ENCODE peak calls at places on chromosome 4, in ten cellular contexts. One of them, this sample, is unnamed.

GRCh38 chr4:173202395-173202794 is 33.8 kb downstream of the GALNT7 start:
- DNase-seq in NCI-H2029: no peak
- DNase-seq in upper lobe of right lung: no peak
- DNase-seq in fibroblast of pulmonary artery: no peak
- DNase-seq in activated gamma-delta T cell treated with anti-CD3 and anti-CD28 coated beads, Interleukin-2, amount 50 U/mL, for 16 hours: no peak
- DNase-seq in activated CD4-positive, alpha-beta T cell treated with anti-CD3 and anti-CD28 coated beads, Interleukin-2, amount 10 ng/mL, durations not matched to agents 7 days and 5 days: no peak
- DNase-seq in nucleus accumbens: no peak
- DNase-seq in endodermal cell: no peak
- DNase-seq in Kasumi-1: no peak
- DNase-seq in activated B cell treated with CpG ODN at 0.5 μM for 24 hours: no peak
- DNase-seq in this sample: no peak

GRCh38 chr4:144374065-144374464 is 233.5 kb upstream of the GYPA start:
- DNase-seq in NCI-H2029: no peak
- DNase-seq in upper lobe of right lung: no peak
- DNase-seq in fibroblast of pulmonary artery: no peak
- DNase-seq in activated gamma-delta T cell treated with anti-CD3 and anti-CD28 coated beads, Interleukin-2, amount 50 U/mL, for 16 hours: no peak
- DNase-seq in activated CD4-positive, alpha-beta T cell treated with anti-CD3 and anti-CD28 coated beads, Interleukin-2, amount 10 ng/mL, durations not matched to agents 7 days and 5 days: no peak
- DNase-seq in nucleus accumbens: no peak
- DNase-seq in endodermal cell: peak
- DNase-seq in Kasumi-1: no peak
- DNase-seq in activated B cell treated with CpG ODN at 0.5 μM for 24 hours: no peak
- DNase-seq in this sample: no peak

GRCh38 chr4:84907145-84907544 is 59.3 kb downstream of the WDFY3 start:
- DNase-seq in NCI-H2029: no peak
- DNase-seq in upper lobe of right lung: no peak
- DNase-seq in fibroblast of pulmonary artery: no peak
- DNase-seq in activated gamma-delta T cell treated with anti-CD3 and anti-CD28 coated beads, Interleukin-2, amount 50 U/mL, for 16 hours: no peak
- DNase-seq in activated CD4-positive, alpha-beta T cell treated with anti-CD3 and anti-CD28 coated beads, Interleukin-2, amount 10 ng/mL, durations not matched to agents 7 days and 5 days: no peak
- DNase-seq in nucleus accumbens: no peak
- DNase-seq in endodermal cell: no peak
- DNase-seq in Kasumi-1: peak
- DNase-seq in activated B cell treated with CpG ODN at 0.5 μM for 24 hours: no peak
- DNase-seq in this sample: no peak

GRCh38 chr4:32488690-32489089 is 1768.5 kb downstream of the PCDH7 start:
- DNase-seq in NCI-H2029: no peak
- DNase-seq in upper lobe of right lung: no peak
- DNase-seq in fibroblast of pulmonary artery: peak
- DNase-seq in activated gamma-delta T cell treated with anti-CD3 and anti-CD28 coated beads, Interleukin-2, amount 50 U/mL, for 16 hours: no peak
- DNase-seq in activated CD4-positive, alpha-beta T cell treated with anti-CD3 and anti-CD28 coated beads, Interleukin-2, amount 10 ng/mL, durations not matched to agents 7 days and 5 days: no peak
- DNase-seq in nucleus accumbens: no peak
- DNase-seq in endodermal cell: no peak
- DNase-seq in Kasumi-1: no peak
- DNase-seq in activated B cell treated with CpG ODN at 0.5 μM for 24 hours: no peak
- DNase-seq in this sample: peak

GRCh38 chr4:22389240-22389871 is 126.5 kb downstream of the ADGRA3 start:
- DNase-seq in NCI-H2029: peak
- DNase-seq in upper lobe of right lung: no peak
- DNase-seq in fibroblast of pulmonary artery: peak
- DNase-seq in activated gamma-delta T cell treated with anti-CD3 and anti-CD28 coated beads, Interleukin-2, amount 50 U/mL, for 16 hours: no peak
- DNase-seq in activated CD4-positive, alpha-beta T cell treated with anti-CD3 and anti-CD28 coated beads, Interleukin-2, amount 10 ng/mL, durations not matched to agents 7 days and 5 days: peak
- DNase-seq in nucleus accumbens: peak
- DNase-seq in endodermal cell: peak
- DNase-seq in Kasumi-1: peak
- DNase-seq in activated B cell treated with CpG ODN at 0.5 μM for 24 hours: no peak
- DNase-seq in this sample: peak

GRCh38 chr4:2248821-2249261 is 6.9 kb upstream of the HAUS3 start:
- DNase-seq in NCI-H2029: no peak
- DNase-seq in upper lobe of right lung: no peak
- DNase-seq in fibroblast of pulmonary artery: no peak
- DNase-seq in activated gamma-delta T cell treated with anti-CD3 and anti-CD28 coated beads, Interleukin-2, amount 50 U/mL, for 16 hours: no peak
- DNase-seq in activated CD4-positive, alpha-beta T cell treated with anti-CD3 and anti-CD28 coated beads, Interleukin-2, amount 10 ng/mL, durations not matched to agents 7 days and 5 days: no peak
- DNase-seq in nucleus accumbens: no peak
- DNase-seq in endodermal cell: no peak
- DNase-seq in Kasumi-1: no peak
- DNase-seq in activated B cell treated with CpG ODN at 0.5 μM for 24 hours: peak
- DNase-seq in this sample: no peak

GRCh38 chr4:19913670-19914069 is 338.0 kb upstream of the SLIT2 start:
- DNase-seq in NCI-H2029: no peak
- DNase-seq in upper lobe of right lung: no peak
- DNase-seq in fibroblast of pulmonary artery: no peak
- DNase-seq in activated gamma-delta T cell treated with anti-CD3 and anti-CD28 coated beads, Interleukin-2, amount 50 U/mL, for 16 hours: no peak
- DNase-seq in activated CD4-positive, alpha-beta T cell treated with anti-CD3 and anti-CD28 coated beads, Interleukin-2, amount 10 ng/mL, durations not matched to agents 7 days and 5 days: no peak
- DNase-seq in nucleus accumbens: no peak
- DNase-seq in endodermal cell: no peak
- DNase-seq in Kasumi-1: no peak
- DNase-seq in activated B cell treated with CpG ODN at 0.5 μM for 24 hours: no peak
- DNase-seq in this sample: peak

GRCh38 chr4:169033660-169034059 is 23.6 kb upstream of the CBR4 start:
- DNase-seq in NCI-H2029: no peak
- DNase-seq in upper lobe of right lung: no peak
- DNase-seq in fibroblast of pulmonary artery: no peak
- DNase-seq in activated gamma-delta T cell treated with anti-CD3 and anti-CD28 coated beads, Interleukin-2, amount 50 U/mL, for 16 hours: no peak
- DNase-seq in activated CD4-positive, alpha-beta T cell treated with anti-CD3 and anti-CD28 coated beads, Interleukin-2, amount 10 ng/mL, durations not matched to agents 7 days and 5 days: no peak
- DNase-seq in nucleus accumbens: no peak
- DNase-seq in endodermal cell: no peak
- DNase-seq in Kasumi-1: no peak
- DNase-seq in activated B cell treated with CpG ODN at 0.5 μM for 24 hours: no peak
- DNase-seq in this sample: peak

GRCh38 chr4:13530823-13531608 is 13.3 kb downstream of the NKX3-2 start:
- DNase-seq in NCI-H2029: no peak
- DNase-seq in upper lobe of right lung: no peak
- DNase-seq in fibroblast of pulmonary artery: no peak
- DNase-seq in activated gamma-delta T cell treated with anti-CD3 and anti-CD28 coated beads, Interleukin-2, amount 50 U/mL, for 16 hours: no peak
- DNase-seq in activated CD4-positive, alpha-beta T cell treated with anti-CD3 and anti-CD28 coated beads, Interleukin-2, amount 10 ng/mL, durations not matched to agents 7 days and 5 days: no peak
- DNase-seq in nucleus accumbens: no peak
- DNase-seq in endodermal cell: peak
- DNase-seq in Kasumi-1: no peak
- DNase-seq in activated B cell treated with CpG ODN at 0.5 μM for 24 hours: no peak
- DNase-seq in this sample: no peak

GRCh38 chr4:142331646-142332045 is 514.5 kb downstream of the INPP4B start:
- DNase-seq in NCI-H2029: no peak
- DNase-seq in upper lobe of right lung: no peak
- DNase-seq in fibroblast of pulmonary artery: no peak
- DNase-seq in activated gamma-delta T cell treated with anti-CD3 and anti-CD28 coated beads, Interleukin-2, amount 50 U/mL, for 16 hours: no peak
- DNase-seq in activated CD4-positive, alpha-beta T cell treated with anti-CD3 and anti-CD28 coated beads, Interleukin-2, amount 10 ng/mL, durations not matched to agents 7 days and 5 days: no peak
- DNase-seq in nucleus accumbens: no peak
- DNase-seq in endodermal cell: no peak
- DNase-seq in Kasumi-1: no peak
- DNase-seq in activated B cell treated with CpG ODN at 0.5 μM for 24 hours: no peak
- DNase-seq in this sample: peak

GRCh38 chr4:77465271-77465670 is 140.3 kb upstream of the CXCL13 start:
- DNase-seq in NCI-H2029: peak
- DNase-seq in upper lobe of right lung: no peak
- DNase-seq in fibroblast of pulmonary artery: peak
- DNase-seq in activated gamma-delta T cell treated with anti-CD3 and anti-CD28 coated beads, Interleukin-2, amount 50 U/mL, for 16 hours: no peak
- DNase-seq in activated CD4-positive, alpha-beta T cell treated with anti-CD3 and anti-CD28 coated beads, Interleukin-2, amount 10 ng/mL, durations not matched to agents 7 days and 5 days: no peak
- DNase-seq in nucleus accumbens: no peak
- DNase-seq in endodermal cell: peak
- DNase-seq in Kasumi-1: peak
- DNase-seq in activated B cell treated with CpG ODN at 0.5 μM for 24 hours: no peak
- DNase-seq in this sample: peak

GRCh38 chr4:132759199-132759780 is 389.8 kb upstream of the PCDH10 start:
- DNase-seq in NCI-H2029: no peak
- DNase-seq in upper lobe of right lung: no peak
- DNase-seq in fibroblast of pulmonary artery: no peak
- DNase-seq in activated gamma-delta T cell treated with anti-CD3 and anti-CD28 coated beads, Interleukin-2, amount 50 U/mL, for 16 hours: no peak
- DNase-seq in activated CD4-positive, alpha-beta T cell treated with anti-CD3 and anti-CD28 coated beads, Interleukin-2, amount 10 ng/mL, durations not matched to agents 7 days and 5 days: no peak
- DNase-seq in nucleus accumbens: no peak
- DNase-seq in endodermal cell: no peak
- DNase-seq in Kasumi-1: no peak
- DNase-seq in activated B cell treated with CpG ODN at 0.5 μM for 24 hours: no peak
- DNase-seq in this sample: no peak

GRCh38 chr4:7817877-7818675 is 121.6 kb downstream of the AFAP1 start:
- DNase-seq in NCI-H2029: peak
- DNase-seq in upper lobe of right lung: peak
- DNase-seq in fibroblast of pulmonary artery: peak
- DNase-seq in activated gamma-delta T cell treated with anti-CD3 and anti-CD28 coated beads, Interleukin-2, amount 50 U/mL, for 16 hours: no peak
- DNase-seq in activated CD4-positive, alpha-beta T cell treated with anti-CD3 and anti-CD28 coated beads, Interleukin-2, amount 10 ng/mL, durations not matched to agents 7 days and 5 days: no peak
- DNase-seq in nucleus accumbens: no peak
- DNase-seq in endodermal cell: no peak
- DNase-seq in Kasumi-1: no peak
- DNase-seq in activated B cell treated with CpG ODN at 0.5 μM for 24 hours: no peak
- DNase-seq in this sample: no peak

GRCh38 chr4:53614616-53615015 is 23.3 kb upstream of the LNX1 start:
- DNase-seq in NCI-H2029: no peak
- DNase-seq in upper lobe of right lung: no peak
- DNase-seq in fibroblast of pulmonary artery: no peak
- DNase-seq in activated gamma-delta T cell treated with anti-CD3 and anti-CD28 coated beads, Interleukin-2, amount 50 U/mL, for 16 hours: no peak
- DNase-seq in activated CD4-positive, alpha-beta T cell treated with anti-CD3 and anti-CD28 coated beads, Interleukin-2, amount 10 ng/mL, durations not matched to agents 7 days and 5 days: no peak
- DNase-seq in nucleus accumbens: no peak
- DNase-seq in endodermal cell: peak
- DNase-seq in Kasumi-1: no peak
- DNase-seq in activated B cell treated with CpG ODN at 0.5 μM for 24 hours: no peak
- DNase-seq in this sample: no peak

GRCh38 chr4:173529505-173530325 is at the start of gene HAND2:
- DNase-seq in NCI-H2029: no peak
- DNase-seq in upper lobe of right lung: no peak
- DNase-seq in fibroblast of pulmonary artery: peak
- DNase-seq in activated gamma-delta T cell treated with anti-CD3 and anti-CD28 coated beads, Interleukin-2, amount 50 U/mL, for 16 hours: no peak
- DNase-seq in activated CD4-positive, alpha-beta T cell treated with anti-CD3 and anti-CD28 coated beads, Interleukin-2, amount 10 ng/mL, durations not matched to agents 7 days and 5 days: no peak
- DNase-seq in nucleus accumbens: no peak
- DNase-seq in endodermal cell: peak
- DNase-seq in Kasumi-1: no peak
- DNase-seq in activated B cell treated with CpG ODN at 0.5 μM for 24 hours: no peak
- DNase-seq in this sample: no peak

GRCh38 chr4:113276448-113277158 is 227.2 kb downstream of the ANK2 start:
- DNase-seq in NCI-H2029: no peak
- DNase-seq in upper lobe of right lung: no peak
- DNase-seq in fibroblast of pulmonary artery: no peak
- DNase-seq in activated gamma-delta T cell treated with anti-CD3 and anti-CD28 coated beads, Interleukin-2, amount 50 U/mL, for 16 hours: no peak
- DNase-seq in activated CD4-positive, alpha-beta T cell treated with anti-CD3 and anti-CD28 coated beads, Interleukin-2, amount 10 ng/mL, durations not matched to agents 7 days and 5 days: no peak
- DNase-seq in nucleus accumbens: no peak
- DNase-seq in endodermal cell: no peak
- DNase-seq in Kasumi-1: no peak
- DNase-seq in activated B cell treated with CpG ODN at 0.5 μM for 24 hours: no peak
- DNase-seq in this sample: no peak

GRCh38 chr4:158676076-158676475 is 4.0 kb downstream of the ETFDH start:
- DNase-seq in NCI-H2029: no peak
- DNase-seq in upper lobe of right lung: no peak
- DNase-seq in fibroblast of pulmonary artery: no peak
- DNase-seq in activated gamma-delta T cell treated with anti-CD3 and anti-CD28 coated beads, Interleukin-2, amount 50 U/mL, for 16 hours: no peak
- DNase-seq in activated CD4-positive, alpha-beta T cell treated with anti-CD3 and anti-CD28 coated beads, Interleukin-2, amount 10 ng/mL, durations not matched to agents 7 days and 5 days: no peak
- DNase-seq in nucleus accumbens: no peak
- DNase-seq in endodermal cell: no peak
- DNase-seq in Kasumi-1: no peak
- DNase-seq in activated B cell treated with CpG ODN at 0.5 μM for 24 hours: no peak
- DNase-seq in this sample: no peak

GRCh38 chr4:3406021-3406420 is 35.7 kb upstream of the HGFAC start:
- DNase-seq in NCI-H2029: no peak
- DNase-seq in upper lobe of right lung: peak
- DNase-seq in fibroblast of pulmonary artery: no peak
- DNase-seq in activated gamma-delta T cell treated with anti-CD3 and anti-CD28 coated beads, Interleukin-2, amount 50 U/mL, for 16 hours: no peak
- DNase-seq in activated CD4-positive, alpha-beta T cell treated with anti-CD3 and anti-CD28 coated beads, Interleukin-2, amount 10 ng/mL, durations not matched to agents 7 days and 5 days: no peak
- DNase-seq in nucleus accumbens: no peak
- DNase-seq in endodermal cell: peak
- DNase-seq in Kasumi-1: no peak
- DNase-seq in activated B cell treated with CpG ODN at 0.5 μM for 24 hours: no peak
- DNase-seq in this sample: no peak

GRCh38 chr4:123562994-123563745 is 166.6 kb downstream of the SPRY1 start:
- DNase-seq in NCI-H2029: no peak
- DNase-seq in upper lobe of right lung: no peak
- DNase-seq in fibroblast of pulmonary artery: peak
- DNase-seq in activated gamma-delta T cell treated with anti-CD3 and anti-CD28 coated beads, Interleukin-2, amount 50 U/mL, for 16 hours: no peak
- DNase-seq in activated CD4-positive, alpha-beta T cell treated with anti-CD3 and anti-CD28 coated beads, Interleukin-2, amount 10 ng/mL, durations not matched to agents 7 days and 5 days: no peak
- DNase-seq in nucleus accumbens: no peak
- DNase-seq in endodermal cell: no peak
- DNase-seq in Kasumi-1: no peak
- DNase-seq in activated B cell treated with CpG ODN at 0.5 μM for 24 hours: no peak
- DNase-seq in this sample: no peak

GRCh38 chr4:89299153-89299789 is 8.3 kb downstream of the GPRIN3 start:
- DNase-seq in NCI-H2029: no peak
- DNase-seq in upper lobe of right lung: no peak
- DNase-seq in fibroblast of pulmonary artery: no peak
- DNase-seq in activated gamma-delta T cell treated with anti-CD3 and anti-CD28 coated beads, Interleukin-2, amount 50 U/mL, for 16 hours: no peak
- DNase-seq in activated CD4-positive, alpha-beta T cell treated with anti-CD3 and anti-CD28 coated beads, Interleukin-2, amount 10 ng/mL, durations not matched to agents 7 days and 5 days: peak
- DNase-seq in nucleus accumbens: no peak
- DNase-seq in endodermal cell: no peak
- DNase-seq in Kasumi-1: no peak
- DNase-seq in activated B cell treated with CpG ODN at 0.5 μM for 24 hours: no peak
- DNase-seq in this sample: no peak

GRCh38 chr4:3318561-3319021 is 25.8 kb downstream of the RGS12 start:
- DNase-seq in NCI-H2029: peak
- DNase-seq in upper lobe of right lung: peak
- DNase-seq in fibroblast of pulmonary artery: no peak
- DNase-seq in activated gamma-delta T cell treated with anti-CD3 and anti-CD28 coated beads, Interleukin-2, amount 50 U/mL, for 16 hours: no peak
- DNase-seq in activated CD4-positive, alpha-beta T cell treated with anti-CD3 and anti-CD28 coated beads, Interleukin-2, amount 10 ng/mL, durations not matched to agents 7 days and 5 days: no peak
- DNase-seq in nucleus accumbens: no peak
- DNase-seq in endodermal cell: peak
- DNase-seq in Kasumi-1: no peak
- DNase-seq in activated B cell treated with CpG ODN at 0.5 μM for 24 hours: no peak
- DNase-seq in this sample: no peak

GRCh38 chr4:119260528-119260927 is 48.0 kb downstream of the USP53 start:
- DNase-seq in NCI-H2029: no peak
- DNase-seq in upper lobe of right lung: no peak
- DNase-seq in fibroblast of pulmonary artery: no peak
- DNase-seq in activated gamma-delta T cell treated with anti-CD3 and anti-CD28 coated beads, Interleukin-2, amount 50 U/mL, for 16 hours: no peak
- DNase-seq in activated CD4-positive, alpha-beta T cell treated with anti-CD3 and anti-CD28 coated beads, Interleukin-2, amount 10 ng/mL, durations not matched to agents 7 days and 5 days: no peak
- DNase-seq in nucleus accumbens: no peak
- DNase-seq in endodermal cell: no peak
- DNase-seq in Kasumi-1: no peak
- DNase-seq in activated B cell treated with CpG ODN at 0.5 μM for 24 hours: no peak
- DNase-seq in this sample: no peak

GRCh38 chr4:110087116-110087708 is 111.2 kb downstream of the ELOVL6 start:
- DNase-seq in NCI-H2029: peak
- DNase-seq in upper lobe of right lung: no peak
- DNase-seq in fibroblast of pulmonary artery: peak
- DNase-seq in activated gamma-delta T cell treated with anti-CD3 and anti-CD28 coated beads, Interleukin-2, amount 50 U/mL, for 16 hours: no peak
- DNase-seq in activated CD4-positive, alpha-beta T cell treated with anti-CD3 and anti-CD28 coated beads, Interleukin-2, amount 10 ng/mL, durations not matched to agents 7 days and 5 days: no peak
- DNase-seq in nucleus accumbens: no peak
- DNase-seq in endodermal cell: no peak
- DNase-seq in Kasumi-1: no peak
- DNase-seq in activated B cell treated with CpG ODN at 0.5 μM for 24 hours: no peak
- DNase-seq in this sample: peak

GRCh38 chr4:118124977-118125376 is 90.7 kb downstream of the NDST3 start:
- DNase-seq in NCI-H2029: no peak
- DNase-seq in upper lobe of right lung: no peak
- DNase-seq in fibroblast of pulmonary artery: no peak
- DNase-seq in activated gamma-delta T cell treated with anti-CD3 and anti-CD28 coated beads, Interleukin-2, amount 50 U/mL, for 16 hours: no peak
- DNase-seq in activated CD4-positive, alpha-beta T cell treated with anti-CD3 and anti-CD28 coated beads, Interleukin-2, amount 10 ng/mL, durations not matched to agents 7 days and 5 days: no peak
- DNase-seq in nucleus accumbens: no peak
- DNase-seq in endodermal cell: no peak
- DNase-seq in Kasumi-1: no peak
- DNase-seq in activated B cell treated with CpG ODN at 0.5 μM for 24 hours: no peak
- DNase-seq in this sample: no peak

GRCh38 chr4:3808597-3808996 is 42.4 kb downstream of the ADRA2C start:
- DNase-seq in NCI-H2029: no peak
- DNase-seq in upper lobe of right lung: no peak
- DNase-seq in fibroblast of pulmonary artery: no peak
- DNase-seq in activated gamma-delta T cell treated with anti-CD3 and anti-CD28 coated beads, Interleukin-2, amount 50 U/mL, for 16 hours: no peak
- DNase-seq in activated CD4-positive, alpha-beta T cell treated with anti-CD3 and anti-CD28 coated beads, Interleukin-2, amount 10 ng/mL, durations not matched to agents 7 days and 5 days: no peak
- DNase-seq in nucleus accumbens: no peak
- DNase-seq in endodermal cell: no peak
- DNase-seq in Kasumi-1: no peak
- DNase-seq in activated B cell treated with CpG ODN at 0.5 μM for 24 hours: no peak
- DNase-seq in this sample: no peak

GRCh38 chr4:39255266-39255665 is 72.9 kb downstream of the WDR19 start:
- DNase-seq in NCI-H2029: no peak
- DNase-seq in upper lobe of right lung: no peak
- DNase-seq in fibroblast of pulmonary artery: peak
- DNase-seq in activated gamma-delta T cell treated with anti-CD3 and anti-CD28 coated beads, Interleukin-2, amount 50 U/mL, for 16 hours: no peak
- DNase-seq in activated CD4-positive, alpha-beta T cell treated with anti-CD3 and anti-CD28 coated beads, Interleukin-2, amount 10 ng/mL, durations not matched to agents 7 days and 5 days: no peak
- DNase-seq in nucleus accumbens: no peak
- DNase-seq in endodermal cell: no peak
- DNase-seq in Kasumi-1: no peak
- DNase-seq in activated B cell treated with CpG ODN at 0.5 μM for 24 hours: no peak
- DNase-seq in this sample: peak

GRCh38 chr4:19615086-19615689 is 636.5 kb upstream of the SLIT2 start:
- DNase-seq in NCI-H2029: peak
- DNase-seq in upper lobe of right lung: peak
- DNase-seq in fibroblast of pulmonary artery: no peak
- DNase-seq in activated gamma-delta T cell treated with anti-CD3 and anti-CD28 coated beads, Interleukin-2, amount 50 U/mL, for 16 hours: no peak
- DNase-seq in activated CD4-positive, alpha-beta T cell treated with anti-CD3 and anti-CD28 coated beads, Interleukin-2, amount 10 ng/mL, durations not matched to agents 7 days and 5 days: no peak
- DNase-seq in nucleus accumbens: no peak
- DNase-seq in endodermal cell: no peak
- DNase-seq in Kasumi-1: no peak
- DNase-seq in activated B cell treated with CpG ODN at 0.5 μM for 24 hours: no peak
- DNase-seq in this sample: no peak

GRCh38 chr4:71270901-71271300 is 67.9 kb upstream of the SLC4A4 start:
- DNase-seq in NCI-H2029: peak
- DNase-seq in upper lobe of right lung: no peak
- DNase-seq in fibroblast of pulmonary artery: peak
- DNase-seq in activated gamma-delta T cell treated with anti-CD3 and anti-CD28 coated beads, Interleukin-2, amount 50 U/mL, for 16 hours: no peak
- DNase-seq in activated CD4-positive, alpha-beta T cell treated with anti-CD3 and anti-CD28 coated beads, Interleukin-2, amount 10 ng/mL, durations not matched to agents 7 days and 5 days: peak
- DNase-seq in nucleus accumbens: no peak
- DNase-seq in endodermal cell: peak
- DNase-seq in Kasumi-1: peak
- DNase-seq in activated B cell treated with CpG ODN at 0.5 μM for 24 hours: no peak
- DNase-seq in this sample: peak

This sample was measured in choroid plexus epithelial cell.